ENCODE peak calls at places on chromosomes 6 and 20, in five cellular contexts. One of them, this sample, is unnamed.

GRCh38 chr20:45782890-45783289 is 8.8 kb downstream of the WFDC3 start:
- DNase-seq in H1: no peak
- DNase-seq in mesenchymal stem cell: peak; percentile 19
- DNase-seq in neuronal stem cell: no peak
- DNase-seq in trophoblast cell: no peak
- DNase-seq in this sample: no peak

GRCh38 chr6:163182696-163183095 is 231.8 kb upstream of the QKI start:
- DNase-seq in H1: no peak
- DNase-seq in neuronal stem cell: no peak
- DNase-seq in trophoblast cell: peak; percentile 47
- DNase-seq in mesenchymal stem cell: no peak
- DNase-seq in this sample: no peak

GRCh38 chr6:111087871-111088667 is 766 bp downstream of the SLC16A10 start:
- DNase-seq in trophoblast cell: no peak
- DNase-seq in mesenchymal stem cell: peak; percentile 10
- DNase-seq in neuronal stem cell: peak; percentile 26
- DNase-seq in H1: no peak
- DNase-seq in this sample: peak; percentile 58

GRCh38 chr6:26555505-26556262 is 17.5 kb downstream of the HMGN4 start:
- DNase-seq in mesenchymal stem cell: peak; percentile 76
- DNase-seq in H1: no peak
- DNase-seq in trophoblast cell: no peak
- DNase-seq in neuronal stem cell: no peak
- DNase-seq in this sample: peak; percentile 55

GRCh38 chr6:158767714-158768113 is 51.5 kb downstream of the EZR start:
- DNase-seq in neuronal stem cell: no peak
- DNase-seq in trophoblast cell: no peak
- DNase-seq in H1: no peak
- DNase-seq in mesenchymal stem cell: no peak
- DNase-seq in this sample: no peak

GRCh38 chr6:37047421-37047931 is 42.0 kb downstream of the FGD2 start:
- DNase-seq in mesenchymal stem cell: no peak
- DNase-seq in neuronal stem cell: no peak
- DNase-seq in H1: no peak
- DNase-seq in trophoblast cell: no peak
- DNase-seq in this sample: no peak

GRCh38 chr6:21186479-21187055 is 407.0 kb upstream of the SOX4 start:
- DNase-seq in H1: no peak
- DNase-seq in neuronal stem cell: no peak
- DNase-seq in trophoblast cell: no peak
- DNase-seq in mesenchymal stem cell: no peak
- DNase-seq in this sample: no peak

GRCh38 chr6:73452107-73452461 is at the start of gene CGAS:
- DNase-seq in neuronal stem cell: no peak
- DNase-seq in trophoblast cell: peak; percentile 38
- DNase-seq in mesenchymal stem cell: peak; percentile 72
- DNase-seq in H1: peak; percentile 47
- DNase-seq in this sample: no peak

GRCh38 chr6:132937466-132937906 is 123.1 kb downstream of the RPS12 start:
- DNase-seq in trophoblast cell: peak; percentile 13
- DNase-seq in neuronal stem cell: peak; percentile 42
- DNase-seq in H1: no peak
- DNase-seq in mesenchymal stem cell: peak; percentile 25
- DNase-seq in this sample: peak; percentile 65

GRCh38 chr6:150751296-150751695 is 114.2 kb upstream of the MTHFD1L start:
- DNase-seq in H1: no peak
- DNase-seq in mesenchymal stem cell: no peak
- DNase-seq in trophoblast cell: no peak
- DNase-seq in neuronal stem cell: no peak
- DNase-seq in this sample: no peak

GRCh38 chr20:41738584-41739193 is 120.5 kb upstream of the CHD6 start:
- DNase-seq in trophoblast cell: peak; percentile 33
- DNase-seq in mesenchymal stem cell: peak; percentile 26
- DNase-seq in H1: no peak
- DNase-seq in neuronal stem cell: peak; percentile 41
- DNase-seq in this sample: peak; percentile 64

GRCh38 chr6:149060300-149060984 is 257.1 kb upstream of the TAB2 start:
- DNase-seq in neuronal stem cell: no peak
- DNase-seq in H1: no peak
- DNase-seq in trophoblast cell: peak; percentile 38
- DNase-seq in mesenchymal stem cell: peak; percentile 54
- DNase-seq in this sample: no peak

GRCh38 chr6:27205375-27206278 is 41.9 kb upstream of the PRSS16 start:
- DNase-seq in H1: no peak
- DNase-seq in trophoblast cell: peak; percentile 63
- DNase-seq in mesenchymal stem cell: peak; percentile 16
- DNase-seq in neuronal stem cell: no peak
- DNase-seq in this sample: no peak

GRCh38 chr6:26743941-26744699 is 84.6 kb upstream of the ZNF322 start:
- DNase-seq in trophoblast cell: no peak
- DNase-seq in H1: no peak
- DNase-seq in mesenchymal stem cell: no peak
- DNase-seq in neuronal stem cell: no peak
- DNase-seq in this sample: peak; percentile 39

GRCh38 chr20:4511776-4512175 is 209.9 kb upstream of the PRND start:
- DNase-seq in trophoblast cell: no peak
- DNase-seq in neuronal stem cell: no peak
- DNase-seq in H1: no peak
- DNase-seq in mesenchymal stem cell: no peak
- DNase-seq in this sample: no peak

GRCh38 chr6:157219201-157220200 is 103.8 kb downstream of the TMEM242 start:
- DNase-seq in neuronal stem cell: no peak
- DNase-seq in trophoblast cell: no peak
- DNase-seq in H1: no peak
- DNase-seq in mesenchymal stem cell: peak; percentile 36
- DNase-seq in this sample: peak; percentile 69

GRCh38 chr6:131894735-131895424 is 56.3 kb downstream of the CCN2 start:
- DNase-seq in H1: no peak
- DNase-seq in neuronal stem cell: no peak
- DNase-seq in trophoblast cell: no peak
- DNase-seq in mesenchymal stem cell: no peak
- DNase-seq in this sample: no peak

GRCh38 chr6:6843057-6843627 is 254.6 kb downstream of the LY86 start:
- DNase-seq in neuronal stem cell: no peak
- DNase-seq in mesenchymal stem cell: peak; percentile 80
- DNase-seq in H1: no peak
- DNase-seq in trophoblast cell: peak; percentile 63
- DNase-seq in this sample: no peak

GRCh38 chr20:35171753-35172433 is at the start of gene PROCR:
- DNase-seq in neuronal stem cell: peak; percentile 23
- DNase-seq in trophoblast cell: peak; percentile 79
- DNase-seq in H1: no peak
- DNase-seq in mesenchymal stem cell: peak; percentile 93
- DNase-seq in this sample: peak; percentile 92

GRCh38 chr20:51440589-51440988 is 101.9 kb downstream of the NFATC2 start:
- DNase-seq in trophoblast cell: no peak
- DNase-seq in mesenchymal stem cell: no peak
- DNase-seq in H1: no peak
- DNase-seq in neuronal stem cell: no peak
- DNase-seq in this sample: no peak

GRCh38 chr6:129593233-129593564 is 116.8 kb downstream of the ARHGAP18 start:
- DNase-seq in neuronal stem cell: no peak
- DNase-seq in mesenchymal stem cell: no peak
- DNase-seq in trophoblast cell: no peak
- DNase-seq in H1: no peak
- DNase-seq in this sample: no peak

GRCh38 chr6:17156112-17156921 is 54.5 kb downstream of the STMND1 start:
- DNase-seq in H1: peak; percentile 15
- DNase-seq in trophoblast cell: peak; percentile 63
- DNase-seq in neuronal stem cell: peak; percentile 80
- DNase-seq in mesenchymal stem cell: peak; percentile 79
- DNase-seq in this sample: peak; percentile 35

GRCh38 chr6:5152417-5152816 is 67.3 kb downstream of the PPP1R3G start:
- DNase-seq in trophoblast cell: no peak
- DNase-seq in neuronal stem cell: no peak
- DNase-seq in mesenchymal stem cell: no peak
- DNase-seq in H1: no peak
- DNase-seq in this sample: no peak

GRCh38 chr6:3085074-3085473 is 16.8 kb downstream of the RIPK1 start:
- DNase-seq in trophoblast cell: no peak
- DNase-seq in H1: no peak
- DNase-seq in neuronal stem cell: no peak
- DNase-seq in mesenchymal stem cell: no peak
- DNase-seq in this sample: no peak

GRCh38 chr6:107496041-107496440 is 6.1 kb downstream of the SOBP start:
- DNase-seq in mesenchymal stem cell: peak; percentile 17
- DNase-seq in H1: no peak
- DNase-seq in trophoblast cell: no peak
- DNase-seq in neuronal stem cell: no peak
- DNase-seq in this sample: no peak

GRCh38 chr6:157941101-157941863 is 40.4 kb upstream of the SYNJ2 start:
- DNase-seq in mesenchymal stem cell: no peak
- DNase-seq in H1: no peak
- DNase-seq in neuronal stem cell: no peak
- DNase-seq in trophoblast cell: no peak
- DNase-seq in this sample: no peak

GRCh38 chr20:4180355-4180754 is 165.0 kb upstream of the RNF24 start:
- DNase-seq in mesenchymal stem cell: no peak
- DNase-seq in neuronal stem cell: no peak
- DNase-seq in H1: no peak
- DNase-seq in trophoblast cell: no peak
- DNase-seq in this sample: no peak

GRCh38 chr6:16669227-16669626 is 92.0 kb downstream of the ATXN1 start:
- DNase-seq in H1: no peak
- DNase-seq in mesenchymal stem cell: peak; percentile 59
- DNase-seq in trophoblast cell: no peak
- DNase-seq in neuronal stem cell: no peak
- DNase-seq in this sample: no peak

GRCh38 chr6:56312049-56312448 is 64.7 kb upstream of the COL21A1 start:
- DNase-seq in mesenchymal stem cell: no peak
- DNase-seq in H1: no peak
- DNase-seq in trophoblast cell: no peak
- DNase-seq in neuronal stem cell: no peak
- DNase-seq in this sample: no peak

GRCh38 chr20:53666144-53666543 is 72.5 kb upstream of the ZNF217 start:
- DNase-seq in mesenchymal stem cell: no peak
- DNase-seq in trophoblast cell: no peak
- DNase-seq in H1: no peak
- DNase-seq in neuronal stem cell: no peak
- DNase-seq in this sample: no peak

GRCh38 chr6:11172501-11173337 is 59.7 kb downstream of the NEDD9 start:
- DNase-seq in neuronal stem cell: peak; percentile 73
- DNase-seq in H1: peak; percentile 49
- DNase-seq in trophoblast cell: peak; percentile 36
- DNase-seq in mesenchymal stem cell: peak; percentile 50
- DNase-seq in this sample: peak; percentile 77

GRCh38 chr20:24208652-24209051 is 220.1 kb upstream of the GGTLC1 start:
- DNase-seq in neuronal stem cell: no peak
- DNase-seq in mesenchymal stem cell: no peak
- DNase-seq in H1: no peak
- DNase-seq in trophoblast cell: no peak
- DNase-seq in this sample: peak; percentile 65

GRCh38 chr6:95923518-95923917 is 92.3 kb upstream of the FUT9 start:
- DNase-seq in H1: no peak
- DNase-seq in trophoblast cell: no peak
- DNase-seq in neuronal stem cell: no peak
- DNase-seq in mesenchymal stem cell: no peak
- DNase-seq in this sample: peak; percentile 39

GRCh38 chr20:36817496-36817895 is 43.9 kb upstream of the DSN1 start:
- DNase-seq in mesenchymal stem cell: no peak
- DNase-seq in H1: no peak
- DNase-seq in trophoblast cell: no peak
- DNase-seq in neuronal stem cell: no peak
- DNase-seq in this sample: no peak
- H2BK12ac ChIP-seq in mesenchymal stem cell: no peak overlapping the region
- H2BK12ac ChIP-seq in H1: no peak overlapping the region
- H2BK12ac ChIP-seq in trophoblast cell: no peak overlapping the region
- H2BK12ac ChIP-seq in neuronal stem cell: no peak overlapping the region
- H2BK12ac ChIP-seq in this sample: no peak overlapping the region

GRCh38 chr20:49261173-49261572 is 16.7 kb downstream of the ZNFX1 start:
- DNase-seq in H1: no peak
- DNase-seq in trophoblast cell: no peak
- DNase-seq in mesenchymal stem cell: no peak
- DNase-seq in neuronal stem cell: no peak
- DNase-seq in this sample: no peak
- H2BK12ac ChIP-seq in H1: no peak overlapping the region
- H2BK12ac ChIP-seq in trophoblast cell: no peak overlapping the region
- H2BK12ac ChIP-seq in mesenchymal stem cell: no peak overlapping the region
- H2BK12ac ChIP-seq in neuronal stem cell: no peak overlapping the region
- H2BK12ac ChIP-seq in this sample: no peak overlapping the region

DNA sequence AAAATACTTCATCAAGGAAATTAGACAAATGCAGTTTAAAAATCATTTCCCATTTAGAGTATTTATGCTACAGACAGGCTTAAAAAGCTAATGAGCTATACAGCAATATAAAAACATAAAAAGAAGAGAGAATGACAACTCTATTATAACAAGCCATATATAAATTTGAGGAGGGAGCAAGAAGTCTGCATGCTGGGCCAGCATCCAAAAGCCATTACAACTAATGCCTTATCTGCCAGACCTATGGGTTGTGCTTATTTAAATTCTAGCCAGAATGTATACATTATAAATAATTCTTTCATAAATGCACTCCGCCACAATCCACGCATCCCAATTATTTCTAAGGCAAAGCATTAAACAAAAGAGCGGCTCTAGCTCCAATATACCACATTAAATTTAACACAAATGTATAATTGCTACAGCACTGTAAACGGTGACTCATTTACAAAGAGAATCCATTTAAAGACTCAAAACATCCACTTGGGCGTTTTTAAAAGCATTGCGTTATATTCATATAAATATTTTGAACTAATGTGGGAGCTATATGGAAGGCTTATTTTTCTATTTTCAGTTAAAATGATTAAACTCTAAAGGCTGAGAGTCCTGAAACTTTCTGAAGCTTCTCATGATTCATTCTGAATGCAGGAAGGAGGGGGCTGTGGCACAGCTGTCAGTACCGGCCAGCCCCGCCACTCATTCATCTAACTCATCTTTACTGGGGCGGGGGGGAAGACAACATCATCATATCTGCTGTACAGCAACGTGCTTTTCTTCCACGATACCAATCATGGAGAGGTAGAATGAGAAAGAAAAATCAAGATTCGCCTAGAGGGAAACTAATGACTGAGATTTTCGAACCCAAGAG is 37.7 kb upstream of the RAB22A start:
- DNase-seq in H1: no peak
- DNase-seq in neuronal stem cell: no peak
- DNase-seq in mesenchymal stem cell: no peak
- DNase-seq in trophoblast cell: no peak
- DNase-seq in this sample: no peak
- H2BK12ac ChIP-seq in H1: no peak overlapping the region
- H2BK12ac ChIP-seq in neuronal stem cell: no peak overlapping the region
- H2BK12ac ChIP-seq in mesenchymal stem cell: no peak overlapping the region
- H2BK12ac ChIP-seq in trophoblast cell: no peak overlapping the region
- H2BK12ac ChIP-seq in this sample: no peak overlapping the region

GRCh38 chr20:32810941-32811340 is 8.8 kb upstream of the MAPRE1 start:
- DNase-seq in H1: no peak
- DNase-seq in trophoblast cell: no peak
- DNase-seq in mesenchymal stem cell: no peak
- DNase-seq in neuronal stem cell: no peak
- DNase-seq in this sample: no peak

GRCh38 chr20:32807706-32808105 is 12.0 kb upstream of the MAPRE1 start:
- DNase-seq in trophoblast cell: no peak
- DNase-seq in H1: no peak
- DNase-seq in mesenchymal stem cell: no peak
- DNase-seq in neuronal stem cell: peak; percentile 67
- DNase-seq in this sample: peak; percentile 85

GRCh38 chr20:32809907-32810306 is 9.8 kb upstream of the MAPRE1 start:
- DNase-seq in trophoblast cell: no peak
- DNase-seq in H1: no peak
- DNase-seq in mesenchymal stem cell: no peak
- DNase-seq in neuronal stem cell: no peak
- DNase-seq in this sample: no peak

GRCh38 chr20:32806356-32806755 is 13.4 kb upstream of the MAPRE1 start:
- DNase-seq in neuronal stem cell: no peak
- DNase-seq in mesenchymal stem cell: no peak
- DNase-seq in H1: no peak
- DNase-seq in trophoblast cell: peak; percentile 34
- DNase-seq in this sample: no peak

GRCh38 chr20:32808438-32808837 is 11.3 kb upstream of the MAPRE1 start:
- DNase-seq in H1: no peak
- DNase-seq in mesenchymal stem cell: no peak
- DNase-seq in trophoblast cell: no peak
- DNase-seq in neuronal stem cell: no peak
- DNase-seq in this sample: no peak
- H2BK12ac ChIP-seq in H1: no peak overlapping the region
- H2BK12ac ChIP-seq in mesenchymal stem cell: no peak overlapping the region
- H2BK12ac ChIP-seq in trophoblast cell: no peak overlapping the region
- H2BK12ac ChIP-seq in neuronal stem cell: no peak overlapping the region
- H2BK12ac ChIP-seq in this sample: no peak overlapping the region